ENCODE peak calls at places on chromosome 5, in eight cellular contexts. B is HCT116, Z is GM23248, R is PC-3, O is GM23338, E is hepatocyte, H is MM.1S, L is OCI-LY7. I is an unnamed sample. For H4K20me1, the result is how much of the 10 kb centered on the place peaks cover.

GRCh38 chr5:111697881-111698757 is 58.9 kb downstream of the NREP start:
- DNase-seq in B (no peak), Z (peak), R (peak), O (peak), E (peak), H (no peak), L (peak), I (no peak)

GRCh38 chr5:10595678-10596309 is 31.9 kb downstream of the ANKRD33B start:
- DNase-seq in B (peak), Z (peak), R (peak), O (no peak), E (peak), H (no peak), L (no peak), I (no peak)

GRCh38 chr5:27708579-27708978 is 670.2 kb upstream of the CDH9 start:
- DNase-seq in B (no peak), Z (no peak), R (peak), O (no peak), E (peak), H (no peak), L (no peak), I (no peak)

GRCh38 chr5:15026011-15026481 is 154.5 kb upstream of the ANKH start:
- DNase-seq in B (no peak), Z (peak), R (no peak), O (no peak), E (no peak), H (no peak), L (no peak), I (no peak)

GRCh38 chr5:143471666-143472411 is 68.4 kb upstream of the NR3C1 start:
- DNase-seq in B (no peak), Z (peak), R (no peak), O (no peak), E (peak), H (no peak), L (no peak), I (no peak)

GRCh38 chr5:91420879-91421278 is 37.8 kb upstream of the ARRDC3 start:
- DNase-seq in B (no peak), Z (no peak), R (no peak), O (peak), E (no peak), H (no peak), L (no peak), I (no peak)

GRCh38 chr5:38011641-38012188 is 171.9 kb upstream of the GDNF start:
- DNase-seq in B (no peak), Z (no peak), R (no peak), O (no peak), E (no peak), H (no peak), L (no peak), I (no peak)

GRCh38 chr5:65128226-65128625 is 353.5 kb downstream of the ADAMTS6 start:
- DNase-seq in B (no peak), Z (no peak), R (no peak), O (peak), E (no peak), H (no peak), L (no peak), I (no peak)

GRCh38 chr5:37847978-37848425 is 8.2 kb upstream of the GDNF start:
- DNase-seq in B (no peak), Z (peak), R (peak), O (no peak), E (peak), H (peak), L (no peak), I (no peak)

GRCh38 chr5:16709691-16710420 is 93.1 kb upstream of the RETREG1 start:
- DNase-seq in B (no peak), Z (peak), R (no peak), O (no peak), E (no peak), H (no peak), L (no peak), I (no peak)

GRCh38 chr5:4514067-4514648 is 626.0 kb upstream of the ADAMTS16 start:
- DNase-seq in B (no peak), Z (no peak), R (peak), O (no peak), E (no peak), H (no peak), L (no peak), I (no peak)

DNA sequence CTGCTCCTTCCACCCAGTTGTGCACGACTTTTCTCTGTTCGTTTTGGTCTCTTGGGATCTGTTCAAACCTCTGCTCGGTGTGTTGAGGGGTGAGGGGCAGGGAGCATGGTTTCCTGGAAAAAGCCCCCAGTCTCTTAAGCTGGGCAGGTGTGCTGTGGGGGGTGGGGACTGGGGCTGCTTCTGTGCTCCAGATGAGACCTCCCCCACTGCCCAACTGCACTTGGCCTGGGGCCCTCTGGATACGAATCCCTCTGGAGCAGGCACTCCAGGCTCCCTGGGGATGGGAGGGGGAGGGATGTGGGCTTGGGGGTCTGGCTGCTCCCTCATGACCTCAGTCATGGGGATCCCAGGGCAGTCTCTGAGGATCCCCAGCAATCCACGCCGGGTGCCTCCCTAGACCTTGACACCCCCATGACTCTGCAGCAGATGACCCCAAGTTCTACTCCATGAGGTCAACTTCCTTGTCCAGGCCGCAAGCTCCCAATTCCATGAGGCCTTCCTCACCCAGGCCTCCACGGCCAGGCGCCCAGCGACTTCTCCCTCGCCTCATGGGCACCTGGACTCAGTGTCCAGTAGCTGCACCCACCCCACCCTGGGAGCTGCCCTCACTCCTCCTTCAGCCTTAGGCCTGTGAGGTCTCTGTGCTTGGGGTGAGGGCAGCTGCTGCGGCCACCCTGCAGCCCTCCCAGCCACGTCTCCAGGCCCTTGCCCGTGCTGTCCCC is 5.9 kb upstream of the AHRR start:
- DNase-seq in B (no peak), Z (no peak), R (no peak), O (no peak), E (no peak), H (no peak), L (no peak), I (no peak)
- H4K20me1 ChIP-seq in B (under half), Z (under half), R (under half), O (under half), E (under half), H (under half), L (under half), I (half or more)

DNA sequence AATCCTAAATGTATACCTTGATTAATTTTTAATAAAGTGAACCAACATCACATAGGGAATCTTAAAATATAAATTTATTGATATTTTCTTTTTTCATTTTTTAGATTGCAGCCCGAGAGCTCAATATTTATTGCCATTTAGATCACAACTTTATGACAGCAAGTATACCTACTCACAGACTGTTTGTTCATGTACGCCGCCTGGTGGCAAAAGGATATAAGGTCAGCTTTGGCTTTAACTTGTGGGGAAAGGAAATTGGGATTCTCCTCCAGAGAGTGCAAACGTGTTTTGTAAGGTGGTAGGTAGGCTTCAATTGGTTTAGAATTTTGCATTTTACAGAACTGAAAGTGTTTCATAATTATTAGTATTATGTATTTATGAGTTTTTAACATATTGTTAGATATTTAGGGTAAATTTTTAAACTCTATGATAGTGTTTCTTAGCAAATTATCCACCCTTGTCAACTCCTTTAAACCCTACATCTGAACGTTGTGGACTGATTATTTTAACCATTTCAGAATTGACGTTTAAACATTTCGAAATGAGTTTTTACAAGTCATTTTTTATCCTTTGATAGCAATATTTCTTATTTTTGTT is 17.5 kb upstream of the DHFR start:
- DNase-seq in B (peak), Z (peak), R (peak), O (peak), E (peak), H (peak), L (peak), I (peak)
- TF ChIP-seq EZH2phosphoT487 in B (no peak), Z (no peak), R (no peak), O (no peak), E (no peak), H (no peak), L (no peak), I (no peak)

GRCh38 chr5:139660916-139661814 is 13.0 kb downstream of the CXXC5 start:
- DNase-seq in B (peak), Z (peak), R (peak), O (peak), E (peak), H (no peak), L (no peak), I (peak)

GRCh38 chr5:139659673-139660072 is 11.5 kb downstream of the CXXC5 start:
- DNase-seq in B (no peak), Z (peak), R (no peak), O (peak), E (no peak), H (no peak), L (no peak), I (no peak)

GRCh38 chr5:139658501-139658927 is 10.4 kb downstream of the CXXC5 start:
- DNase-seq in B (no peak), Z (peak), R (no peak), O (no peak), E (no peak), H (no peak), L (no peak), I (no peak)

GRCh38 chr5:139658928-139659667 is 10.9 kb downstream of the CXXC5 start:
- DNase-seq in B (no peak), Z (peak), R (peak), O (peak), E (peak), H (no peak), L (no peak), I (no peak)

DNA sequence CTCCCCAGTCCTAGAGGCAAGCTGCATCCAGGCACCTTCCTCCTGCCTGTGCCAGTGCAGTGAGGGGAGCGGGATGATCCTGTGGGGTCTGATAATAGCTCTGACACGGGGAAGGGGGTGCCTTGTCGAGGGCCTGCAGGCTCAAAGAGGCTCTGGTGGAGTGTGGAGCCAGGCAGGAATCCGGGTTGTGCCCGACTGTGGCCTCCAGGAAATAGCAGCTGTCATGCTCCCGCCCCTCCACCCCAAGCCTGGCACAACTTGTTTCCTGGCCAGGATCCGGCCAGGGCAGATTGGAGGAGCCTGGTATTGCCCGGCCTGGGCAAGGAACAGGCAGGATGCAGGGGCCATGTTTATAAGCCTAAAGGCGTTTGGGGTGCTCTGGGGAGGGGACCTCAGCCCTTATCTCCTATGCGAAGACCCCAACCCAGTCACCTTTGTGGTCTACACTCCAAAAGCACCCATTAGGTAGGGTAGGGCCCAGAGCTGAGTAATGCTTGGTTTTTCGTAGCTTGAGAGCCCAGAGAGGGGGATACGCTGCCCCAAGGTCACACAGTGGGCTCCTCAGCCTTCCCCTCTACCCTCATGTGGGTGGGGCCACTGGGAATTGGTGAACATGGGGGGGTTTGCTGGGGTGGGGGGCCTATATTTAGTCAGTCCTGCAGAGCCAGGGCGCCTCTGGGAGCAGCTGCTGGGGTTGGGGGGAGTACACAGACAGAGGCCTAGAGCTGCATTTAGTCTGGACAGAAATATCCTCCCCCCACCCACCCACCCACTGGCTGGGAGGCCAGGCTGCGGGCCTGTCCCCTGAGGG is 12.2 kb downstream of the CXXC5 start:
- DNase-seq in B (no peak), Z (peak), R (peak), O (no peak), E (no peak), H (no peak), L (peak), I (peak)
- H4K20me1 ChIP-seq in B (under half), Z (under half), R (under half), O (half or more), E (half or more), H (under half), L (under half), I (under half)

DNA sequence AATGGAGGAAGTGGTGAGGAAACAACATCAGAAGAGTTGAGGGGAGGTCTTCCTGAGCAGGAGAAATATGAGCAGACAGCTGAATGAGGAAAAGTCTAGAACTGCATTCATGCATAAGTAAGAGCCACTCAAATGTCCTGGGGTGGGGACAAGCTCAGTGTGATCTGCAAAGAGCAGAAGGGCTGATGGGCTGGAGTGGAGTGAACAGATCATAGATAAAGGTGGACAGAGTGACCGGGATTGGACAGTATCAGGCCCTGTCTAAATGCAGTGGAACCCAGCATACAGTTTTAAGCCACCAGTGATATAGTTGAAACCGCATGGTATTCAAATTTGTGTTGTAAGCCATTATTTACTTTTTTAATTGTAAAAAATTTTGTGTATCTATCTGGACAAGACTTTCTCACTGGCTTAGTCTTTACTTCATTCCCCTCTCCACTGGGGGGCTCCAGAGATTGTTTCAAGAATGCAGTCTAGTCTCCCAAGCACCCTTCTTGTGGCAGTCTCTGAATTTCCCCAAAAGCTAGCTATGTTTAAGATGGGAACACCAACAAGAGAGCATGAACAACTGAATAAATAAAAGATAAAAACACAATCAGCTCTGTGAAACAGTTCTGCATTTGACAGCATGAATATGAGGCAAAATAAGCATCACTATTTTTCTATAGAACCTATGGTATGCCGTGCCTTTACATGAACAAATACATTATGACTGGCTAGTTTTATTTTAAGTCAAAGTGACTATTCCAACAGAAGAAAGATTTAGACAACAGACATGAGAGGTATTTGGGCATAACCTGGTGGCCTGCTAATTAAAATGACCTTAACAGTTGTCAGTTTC is 10.7 kb upstream of the STK32A start:
- DNase-seq in B (peak), Z (peak), R (peak), O (peak), E (peak), H (peak), L (peak), I (peak)
- TF ChIP-seq EZH2phosphoT487 in B (no peak), Z (no peak), R (no peak), O (no peak), E (no peak), H (no peak), L (no peak), I (no peak)

GRCh38 chr5:138876811-138877210 is 1.7 kb upstream of the LRRTM2 start:
- DNase-seq in B (no peak), Z (no peak), R (no peak), O (no peak), E (no peak), H (no peak), L (no peak), I (no peak)
- H4K20me1 ChIP-seq in B (under half), Z (under half), R (under half), O (under half), E (half or more), H (under half), L (under half), I (half or more)

GRCh38 chr5:102958481-102959011 is 161.4 kb downstream of the GIN1 start:
- DNase-seq in B (peak), Z (peak), R (peak), O (no peak), E (peak), H (no peak), L (no peak), I (no peak)
- TF ChIP-seq EZH2phosphoT487 in B (no peak), Z (no peak), R (no peak), O (no peak), E (no peak), H (no peak), L (no peak), I (no peak)

GRCh38 chr5:172142709-172143215 is 45.3 kb downstream of the STK10 start:
- DNase-seq in B (no peak), Z (no peak), R (no peak), O (no peak), E (peak), H (no peak), L (no peak), I (no peak)

GRCh38 chr5:172144931-172145869 is 42.8 kb downstream of the STK10 start:
- DNase-seq in B (no peak), Z (no peak), R (no peak), O (no peak), E (no peak), H (no peak), L (no peak), I (no peak)

GRCh38 chr5:172143875-172144274 is 44.1 kb downstream of the STK10 start:
- DNase-seq in B (no peak), Z (no peak), R (no peak), O (no peak), E (no peak), H (no peak), L (no peak), I (no peak)

GRCh38 chr5:172145870-172146747 is 41.9 kb downstream of the STK10 start:
- DNase-seq in B (no peak), Z (no peak), R (no peak), O (no peak), E (no peak), H (no peak), L (no peak), I (no peak)

GRCh38 chr5:172144291-172144815 is 43.7 kb downstream of the STK10 start:
- DNase-seq in B (no peak), Z (peak), R (no peak), O (no peak), E (no peak), H (no peak), L (peak), I (peak)
- H4K20me1 ChIP-seq in B (under half), Z (under half), R (under half), O (under half), E (under half), H (under half), L (under half), I (under half)

I was measured in SK-N-SH.